ENCODE peak calls at places on chromosome 3, in four cellular contexts. C is H9, E is H1, U is IMR-90. Q is an unnamed sample.

GRCh38 chr3:4302747-4303146 is 422 bp upstream of the SETMAR start:
- DNase-seq in U (no peak), C (no peak), E (no peak), Q (no peak)

GRCh38 chr3:180743813-180744212 is 64.5 kb upstream of the CCDC39 start:
- DNase-seq in C (no peak), E (no peak), U (no peak), Q (no peak)

GRCh38 chr3:100159564-100160153 is 45.4 kb upstream of the FILIP1L start:
- DNase-seq in C (no peak), U (peak), E (no peak), Q (no peak)

GRCh38 chr3:177057768-177058167 is 139.5 kb downstream of the TBL1XR1 start:
- DNase-seq in U (peak), C (no peak), E (no peak), Q (no peak)

GRCh38 chr3:81218023-81218422 is 543.4 kb downstream of the GBE1 start:
- DNase-seq in C (no peak), U (no peak), E (no peak), Q (peak)

GRCh38 chr3:42036483-42036823 is 54.7 kb upstream of the TRAK1 start:
- DNase-seq in C (no peak), E (no peak), U (peak), Q (no peak)

GRCh38 chr3:98982336-98982735 is 80.8 kb upstream of the DCBLD2 start:
- DNase-seq in C (no peak), U (peak), E (no peak), Q (no peak)

GRCh38 chr3:55519016-55519415 is 31.9 kb upstream of the WNT5A start:
- DNase-seq in E (no peak), C (no peak), U (peak), Q (no peak)

GRCh38 chr3:73781536-73781935 is 156.8 kb upstream of the PDZRN3 start:
- DNase-seq in U (no peak), E (no peak), C (no peak), Q (no peak)

GRCh38 chr3:104903064-104903463 is 463.6 kb upstream of the ALCAM start:
- DNase-seq in U (no peak), E (no peak), C (no peak), Q (no peak)

GRCh38 chr3:58691997-58692396 is 25.4 kb upstream of the FAM3D start:
- DNase-seq in C (no peak), E (no peak), U (peak), Q (peak)

GRCh38 chr3:15297592-15298350 is 34.6 kb downstream of the SH3BP5 start:
- DNase-seq in U (no peak), C (no peak), E (no peak), Q (no peak)

GRCh38 chr3:72490688-72491430 is 357.4 kb downstream of the SHQ1 start:
- DNase-seq in E (no peak), U (no peak), C (peak), Q (no peak)

GRCh38 chr3:8518138-8518537 is 16.5 kb downstream of the LMCD1 start:
- DNase-seq in C (no peak), E (no peak), U (peak), Q (no peak)

GRCh38 chr3:155398046-155398445 is 104.6 kb upstream of the STRIT1 start:
- DNase-seq in C (no peak), U (no peak), E (no peak), Q (no peak)

GRCh38 chr3:47961815-47962606 is 54.2 kb downstream of the MAP4 start:
- DNase-seq in U (no peak), E (no peak), C (no peak), Q (no peak)

GRCh38 chr3:140850210-140850955 is 91.3 kb upstream of the SLC25A36 start:
- DNase-seq in C (no peak), U (no peak), E (no peak), Q (no peak)

GRCh38 chr3:156983559-156983958 is 157.4 kb downstream of the LEKR1 start:
- DNase-seq in U (no peak), E (no peak), C (peak), Q (no peak)

GRCh38 chr3:100900671-100901070 is 92.5 kb downstream of the ABI3BP start:
- DNase-seq in C (no peak), U (peak), E (no peak), Q (no peak)

GRCh38 chr3:94481499-94481898 is 418.6 kb downstream of the NSUN3 start:
- DNase-seq in C (no peak), E (no peak), U (no peak), Q (no peak)

GRCh38 chr3:192817053-192817452 is 89.7 kb upstream of the FGF12 start:
- DNase-seq in E (no peak), U (peak), C (no peak), Q (no peak)

GRCh38 chr3:8301977-8302589 is 199.5 kb upstream of the LMCD1 start:
- DNase-seq in E (no peak), C (no peak), U (peak), Q (peak)

GRCh38 chr3:25448750-25449684 is 21.0 kb downstream of the RARB start:
- DNase-seq in C (peak), U (peak), E (no peak), Q (no peak)

GRCh38 chr3:8942115-8942514 is 21.2 kb downstream of the RAD18 start:
- DNase-seq in E (no peak), U (no peak), C (no peak), Q (no peak)

GRCh38 chr3:139771331-139771730 is 93.6 kb upstream of the NMNAT3 start:
- DNase-seq in U (no peak), C (no peak), E (no peak), Q (no peak)

GRCh38 chr3:46440531-46441294 is 24.0 kb downstream of the LTF start:
- DNase-seq in E (no peak), U (no peak), C (no peak), Q (no peak)

GRCh38 chr3:183701744-183702143 is 4.1 kb downstream of the YEATS2 start:
- DNase-seq in C (no peak), U (no peak), E (no peak), Q (no peak)

GRCh38 chr3:47007482-47008257 is 28.2 kb downstream of the NBEAL2 start:
- DNase-seq in U (no peak), C (no peak), E (no peak), Q (no peak)

GRCh38 chr3:167787440-167787839 is 51.9 kb downstream of the SERPINI1 start:
- DNase-seq in E (no peak), U (no peak), C (no peak), Q (no peak)

GRCh38 chr3:129985113-129985512 is 10.6 kb downstream of the TRH start:
- DNase-seq in E (no peak), U (no peak), C (no peak), Q (no peak)

GRCh38 chr3:125428216-125428830 is 53.2 kb upstream of the ZNF148 start:
- DNase-seq in C (no peak), U (no peak), E (no peak), Q (no peak)

GRCh38 chr3:11306815-11307589 is 34.8 kb downstream of the ATG7 start:
- DNase-seq in U (peak), E (no peak), C (no peak), Q (no peak)

GRCh38 chr3:107198522-107199271 is 178.5 kb upstream of the CCDC54 start:
- DNase-seq in E (no peak), C (no peak), U (peak), Q (no peak)

GRCh38 chr3:117651271-117651670 is 941.7 kb downstream of the TUSC7 start:
- DNase-seq in C (no peak), U (no peak), E (no peak), Q (no peak)

GRCh38 chr3:128416578-128417150 is 50.0 kb downstream of the DNAJB8 start:
- DNase-seq in C (no peak), U (peak), E (no peak), Q (no peak)

GRCh38 chr3:174424656-174425055 is 434.5 kb upstream of the NAALADL2 start:
- DNase-seq in E (no peak), U (no peak), C (no peak), Q (no peak)

GRCh38 chr3:120446891-120447668 is 3.7 kb downstream of the FSTL1 start:
- DNase-seq in E (no peak), U (no peak), C (no peak), Q (no peak)

GRCh38 chr3:142889263-142890014 is 556 bp upstream of the PCOLCE2 start:
- DNase-seq in U (no peak), C (no peak), E (no peak), Q (no peak)
- H3K18ac ChIP-seq in U (no peak), C (no peak), E (no peak), Q (peak)

GRCh38 chr3:169618894-169619792 is 44.4 kb downstream of the MECOM start:
- DNase-seq in U (no peak), E (no peak), C (no peak), Q (no peak)
- H3K18ac ChIP-seq in U (no peak), E (peak), C (no peak), Q (no peak)

GRCh38 chr3:19539488-19540395 is 391.4 kb downstream of the KCNH8 start:
- DNase-seq in C (no peak), E (no peak), U (no peak), Q (no peak)

GRCh38 chr3:19540464-19540863 is 392.2 kb downstream of the KCNH8 start:
- DNase-seq in C (no peak), U (no peak), E (no peak), Q (no peak)

GRCh38 chr3:19543212-19543841 is 390.7 kb downstream of the EFHB start:
- DNase-seq in C (peak), E (peak), U (no peak), Q (peak)

GRCh38 chr3:19541284-19541683 is 392.7 kb downstream of the EFHB start:
- DNase-seq in U (no peak), E (no peak), C (no peak), Q (no peak)
- H3K18ac ChIP-seq in U (no peak), E (no peak), C (no peak), Q (no peak)

GRCh38 chr3:37955918-37956317 is 34.7 kb upstream of the VILL start:
- DNase-seq in U (no peak), C (no peak), E (no peak), Q (no peak)

GRCh38 chr3:37953226-37953625 is 37.4 kb upstream of the VILL start:
- DNase-seq in C (no peak), U (no peak), E (no peak), Q (no peak)

GRCh38 chr3:37952564-37952963 is 38.0 kb upstream of the VILL start:
- DNase-seq in U (peak), C (no peak), E (no peak), Q (no peak)

GRCh38 chr3:37956353-37957184 is 34.0 kb upstream of the VILL start:
- DNase-seq in C (no peak), E (no peak), U (no peak), Q (no peak)

GRCh38 chr3:37953995-37954394 is 36.6 kb upstream of the VILL start:
- DNase-seq in E (no peak), C (no peak), U (no peak), Q (no peak)
- H3K18ac ChIP-seq in E (no peak), C (no peak), U (no peak), Q (no peak)

GRCh38 chr3:170322501-170323328 is 34.8 kb upstream of the SKIL start:
- DNase-seq in C (no peak), U (no peak), E (peak), Q (no peak)
- H3K18ac ChIP-seq in C (no peak), U (no peak), E (no peak), Q (no peak)

GRCh38 chr3:52528596-52529375 is 4.9 kb downstream of the NT5DC2 start:
- DNase-seq in C (no peak), U (no peak), E (no peak), Q (no peak)
- H3K18ac ChIP-seq in C (no peak), U (no peak), E (no peak), Q (no peak)

GRCh38 chr3:65669163-65669875 is 369.4 kb downstream of the MAGI1 start:
- DNase-seq in U (peak), E (no peak), C (no peak), Q (no peak)
- H3K18ac ChIP-seq in U (no peak), E (no peak), C (no peak), Q (no peak)

DNA sequence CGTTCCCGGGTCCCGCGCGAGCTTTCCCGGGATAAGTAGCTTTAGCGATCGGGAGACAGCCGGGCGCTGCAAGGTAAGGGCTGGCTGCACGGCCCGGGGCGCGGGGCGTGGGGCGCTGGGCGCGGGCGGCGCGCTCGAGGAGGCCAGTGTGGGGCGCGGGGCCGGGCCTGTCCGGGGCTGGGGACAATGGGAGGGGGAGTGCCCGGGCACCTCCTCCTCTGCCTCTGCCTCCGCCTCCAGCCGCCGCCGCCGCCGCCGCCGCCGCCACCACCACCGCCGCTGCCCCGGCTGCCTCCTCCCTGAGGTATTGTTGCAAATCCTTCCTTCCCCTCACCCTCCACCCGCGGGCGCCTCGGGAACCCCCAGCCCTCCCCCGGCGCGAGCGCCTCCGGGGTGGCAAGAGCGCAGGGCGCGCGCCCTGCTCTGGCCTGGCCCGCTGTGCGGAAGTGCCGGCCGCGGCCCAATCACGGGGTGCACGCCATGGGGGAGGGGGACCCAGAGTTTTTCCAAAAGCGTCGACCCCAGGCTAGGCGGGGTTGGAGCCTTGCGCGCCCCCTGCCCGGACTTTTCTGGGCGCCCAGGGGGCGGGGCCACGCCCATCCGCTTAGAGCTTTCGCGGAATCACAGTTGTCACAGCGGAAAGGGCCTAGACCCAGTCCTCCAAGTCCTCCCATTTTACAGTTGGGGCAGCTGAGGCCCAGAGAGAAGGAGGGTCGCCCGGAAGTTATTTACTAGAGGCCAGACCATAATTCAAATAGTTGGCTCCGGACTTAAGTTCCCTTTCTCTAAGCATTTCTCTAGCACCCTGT is at the start of gene LPP:
- DNase-seq in E (peak), U (peak), C (peak), Q (peak)
- H3K18ac ChIP-seq in E (peak), U (peak), C (peak), Q (peak)

GRCh38 chr3:36891651-36892268 is 53.1 kb downstream of the TRANK1 start:
- DNase-seq in U (no peak), C (no peak), E (peak), Q (no peak)

GRCh38 chr3:36894924-36895323 is 49.9 kb downstream of the TRANK1 start:
- DNase-seq in U (no peak), C (no peak), E (no peak), Q (no peak)

GRCh38 chr3:36890261-36890660 is 54.6 kb downstream of the TRANK1 start:
- DNase-seq in U (no peak), E (peak), C (no peak), Q (no peak)

GRCh38 chr3:36893137-36893557 is 51.7 kb downstream of the TRANK1 start:
- DNase-seq in U (peak), C (no peak), E (peak), Q (no peak)

DNA sequence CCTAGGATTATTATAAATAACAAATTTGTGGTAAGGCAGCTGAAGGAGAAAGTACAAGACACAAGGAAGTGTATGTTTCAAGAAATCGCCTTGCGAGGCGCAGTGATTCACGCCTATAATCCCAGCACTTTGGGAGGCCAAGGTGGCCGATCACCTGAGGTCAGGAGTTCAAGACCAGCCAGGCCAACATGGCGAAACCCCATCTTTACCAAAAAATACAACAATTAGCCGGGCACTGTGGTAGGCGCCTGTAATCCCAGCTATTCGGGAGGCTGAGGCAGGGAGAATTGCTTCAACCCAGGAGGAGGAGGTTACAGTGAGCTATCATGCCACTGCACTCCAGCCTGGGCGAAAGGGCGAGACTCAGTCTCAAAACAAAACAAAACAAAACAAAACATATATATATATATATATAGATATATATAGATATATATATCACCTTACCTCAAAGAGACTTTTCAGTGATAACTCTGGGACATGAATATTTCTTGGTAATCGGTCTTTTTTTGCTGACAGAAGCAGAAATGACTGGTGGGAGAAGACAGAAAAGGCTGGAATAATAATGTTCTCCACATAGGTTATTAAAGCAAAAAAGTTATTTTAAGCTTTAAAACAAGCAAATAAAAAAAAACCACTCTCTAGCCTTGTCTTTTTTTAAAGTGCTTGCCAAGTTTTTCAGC is 52.3 kb downstream of the TRANK1 start:
- DNase-seq in C (no peak), E (peak), U (no peak), Q (no peak)
- H3K18ac ChIP-seq in C (no peak), E (no peak), U (no peak), Q (no peak)

DNA sequence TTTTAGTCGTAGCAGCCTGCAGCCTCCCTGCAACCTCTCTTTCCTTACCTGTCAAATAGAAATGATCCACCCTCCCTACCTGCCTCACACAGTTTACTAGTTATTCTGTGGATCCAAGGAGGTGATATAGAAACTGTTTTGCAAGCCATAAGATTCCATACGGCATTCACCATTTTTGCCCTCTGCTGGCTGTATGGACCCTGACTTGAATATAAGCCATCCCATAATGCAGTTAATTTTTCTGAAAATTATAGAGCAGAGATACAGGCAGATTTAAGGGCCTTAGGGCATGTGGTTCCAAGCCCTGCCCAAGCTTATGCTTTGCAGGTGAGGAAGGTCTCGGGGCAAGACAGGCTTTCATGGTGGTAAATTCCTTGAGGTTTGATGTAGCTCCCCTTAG is 63.7 kb downstream of the CPN2 start:
- DNase-seq in E (no peak), C (no peak), U (no peak), Q (no peak)
- H3K18ac ChIP-seq in E (peak), C (no peak), U (no peak), Q (no peak)

Q was measured in neuronal stem cell.